ENCODE peak calls at places on chromosomes 5 and 9, in six cellular contexts. S is endothelial cell of umbilical vein, K is A549, J is H1, P is testis, Q is upper lobe of left lung. N is an unnamed sample.

GRCh38 chr5:38582662-38583061 is 26.2 kb upstream of the LIFR start:
- DNase-seq in S (no peak), J (no peak), P (no peak), K (no peak), Q (no peak), N (no peak)

GRCh38 chr5:151005975-151006576 is 14.3 kb upstream of the GPX3 start:
- DNase-seq in J (no peak), P (peak), K (no peak), Q (no peak), S (peak), N (no peak)

GRCh38 chr5:77952811-77953210 is 176.7 kb upstream of the TBCA start:
- DNase-seq in P (no peak), K (no peak), Q (no peak), S (peak), J (no peak), N (no peak)

GRCh38 chr5:159309689-159310433 is 20.4 kb downstream of the IL12B start:
- DNase-seq in S (no peak), J (peak), K (no peak), Q (no peak), P (no peak), N (no peak)

GRCh38 chr9:124695280-124695890 is 75.7 kb downstream of the NR6A1 start:
- DNase-seq in J (no peak), S (no peak), Q (peak), K (peak), P (no peak), N (no peak)

GRCh38 chr5:159324097-159324760 is 6.1 kb downstream of the IL12B start:
- DNase-seq in P (no peak), K (no peak), J (no peak), S (no peak), Q (no peak), N (no peak)

GRCh38 chr5:37658440-37658839 is 181.4 kb downstream of the GDNF start:
- DNase-seq in K (no peak), S (no peak), Q (no peak), P (no peak), J (no peak), N (no peak)

GRCh38 chr5:75509956-75510355 is 1.5 kb downstream of the CERT1 start:
- DNase-seq in S (peak), J (no peak), Q (no peak), P (peak), K (peak), N (peak)

GRCh38 chr5:173055983-173056782 is at the start of gene CREBRF:
- DNase-seq in S (peak), Q (peak), J (peak), P (peak), K (peak), N (peak)

GRCh38 chr5:142826741-142827492 is 56.7 kb downstream of the ARHGAP26 start:
- DNase-seq in S (peak), Q (no peak), P (no peak), J (no peak), K (peak), N (no peak)

GRCh38 chr9:90858505-90858904 is 56.9 kb downstream of the SYK start:
- DNase-seq in Q (no peak), P (no peak), S (no peak), J (no peak), K (no peak), N (no peak)

GRCh38 chr9:136605966-136606365 is 56.8 kb upstream of the EGFL7 start:
- DNase-seq in K (no peak), J (no peak), Q (peak), S (no peak), P (no peak), N (no peak)

GRCh38 chr9:136345281-136346156 is 18.0 kb downstream of the DNLZ start:
- DNase-seq in Q (peak), J (peak), P (peak), S (peak), K (peak), N (no peak)

GRCh38 chr5:165334186-165334585 is 1828.8 kb downstream of the MAT2B start:
- DNase-seq in S (no peak), P (no peak), J (no peak), K (no peak), Q (no peak), N (no peak)

GRCh38 chr5:76737846-76738245 is 21.9 kb downstream of the F2R start:
- DNase-seq in P (no peak), Q (no peak), S (no peak), K (no peak), J (no peak), N (no peak)

GRCh38 chr5:150632305-150633160 is 7.9 kb upstream of the SYNPO start:
- DNase-seq in Q (no peak), J (no peak), K (peak), S (peak), P (no peak), N (no peak)

GRCh38 chr5:140018920-140019644 is 24.0 kb downstream of the NRG2 start:
- DNase-seq in S (no peak), J (no peak), Q (no peak), K (no peak), P (no peak), N (no peak)

DNA sequence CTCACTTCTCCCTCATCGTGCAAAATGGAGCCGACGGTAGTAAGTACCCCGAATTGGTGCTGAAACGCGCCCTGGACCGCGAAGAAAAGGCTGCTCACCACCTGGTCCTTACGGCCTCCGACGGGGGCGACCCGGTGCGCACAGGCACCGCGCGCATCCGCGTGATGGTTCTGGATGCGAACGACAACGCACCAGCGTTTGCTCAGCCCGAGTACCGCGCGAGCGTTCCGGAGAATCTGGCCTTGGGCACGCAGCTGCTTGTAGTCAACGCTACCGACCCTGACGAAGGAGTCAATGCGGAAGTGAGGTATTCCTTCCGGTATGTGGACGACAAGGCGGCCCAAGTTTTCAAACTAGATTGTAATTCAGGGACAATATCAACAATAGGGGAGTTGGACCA is 979 bp downstream of the PCDHGA12 start:
- DNase-seq in S (peak), J (no peak), K (no peak), P (no peak), Q (peak), N (no peak)
- TF ChIP-seq POLR2A in S (no peak), J (no peak), K (no peak), P (no peak), Q (no peak), N (no peak)

GRCh38 chr9:134325813-134326753 is at the start of gene RXRA:
- DNase-seq in S (peak), Q (peak), K (peak), P (peak), J (peak), N (peak)
- TF ChIP-seq POLR2A in S (peak), Q (peak), K (peak), P (no peak), J (peak), N (peak)

GRCh38 chr5:178247481-178248456 is 15.2 kb upstream of the PHYKPL start:
- DNase-seq in J (no peak), S (no peak), Q (no peak), P (no peak), K (no peak), N (no peak)

GRCh38 chr5:178250263-178250662 is 17.7 kb upstream of the PHYKPL start:
- DNase-seq in P (no peak), K (no peak), J (no peak), Q (no peak), S (no peak), N (no peak)

GRCh38 chr5:178246736-178247135 is 14.1 kb upstream of the PHYKPL start:
- DNase-seq in Q (no peak), J (no peak), K (no peak), S (no peak), P (no peak), N (no peak)

GRCh38 chr5:178249191-178249989 is 16.8 kb upstream of the PHYKPL start:
- DNase-seq in K (no peak), Q (no peak), J (no peak), P (no peak), S (no peak), N (no peak)

GRCh38 chr5:178248750-178249149 is 16.1 kb upstream of the PHYKPL start:
- DNase-seq in J (no peak), Q (no peak), S (no peak), K (no peak), P (no peak), N (no peak)
- TF ChIP-seq POLR2A in J (no peak), Q (no peak), S (no peak), K (no peak), P (no peak), N (no peak)

DNA sequence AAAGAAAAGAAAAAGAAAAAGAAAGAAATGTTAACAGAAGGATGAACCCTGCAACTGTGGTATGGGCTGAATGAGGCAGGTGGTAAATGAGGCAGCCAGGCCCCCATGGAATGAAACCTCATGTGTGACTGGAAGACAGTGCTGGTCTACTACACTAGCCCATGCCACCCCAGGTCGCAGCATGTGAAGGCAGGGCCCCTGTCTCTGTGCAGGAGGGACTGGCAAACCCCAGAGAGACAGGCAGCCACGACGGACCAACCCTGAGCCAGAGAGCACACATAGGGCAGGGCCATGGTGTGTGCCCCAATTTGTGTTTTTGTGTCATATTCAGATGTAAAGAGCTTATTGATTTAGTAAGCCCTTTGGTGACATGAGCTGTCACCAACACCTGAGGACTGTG is 198.5 kb downstream of the FBN2 start:
- DNase-seq in Q (peak), J (no peak), K (no peak), S (no peak), P (no peak), N (no peak)
- TF ChIP-seq POLR2A in Q (no peak), J (no peak), K (no peak), S (no peak), P (no peak), N (no peak)

DNA sequence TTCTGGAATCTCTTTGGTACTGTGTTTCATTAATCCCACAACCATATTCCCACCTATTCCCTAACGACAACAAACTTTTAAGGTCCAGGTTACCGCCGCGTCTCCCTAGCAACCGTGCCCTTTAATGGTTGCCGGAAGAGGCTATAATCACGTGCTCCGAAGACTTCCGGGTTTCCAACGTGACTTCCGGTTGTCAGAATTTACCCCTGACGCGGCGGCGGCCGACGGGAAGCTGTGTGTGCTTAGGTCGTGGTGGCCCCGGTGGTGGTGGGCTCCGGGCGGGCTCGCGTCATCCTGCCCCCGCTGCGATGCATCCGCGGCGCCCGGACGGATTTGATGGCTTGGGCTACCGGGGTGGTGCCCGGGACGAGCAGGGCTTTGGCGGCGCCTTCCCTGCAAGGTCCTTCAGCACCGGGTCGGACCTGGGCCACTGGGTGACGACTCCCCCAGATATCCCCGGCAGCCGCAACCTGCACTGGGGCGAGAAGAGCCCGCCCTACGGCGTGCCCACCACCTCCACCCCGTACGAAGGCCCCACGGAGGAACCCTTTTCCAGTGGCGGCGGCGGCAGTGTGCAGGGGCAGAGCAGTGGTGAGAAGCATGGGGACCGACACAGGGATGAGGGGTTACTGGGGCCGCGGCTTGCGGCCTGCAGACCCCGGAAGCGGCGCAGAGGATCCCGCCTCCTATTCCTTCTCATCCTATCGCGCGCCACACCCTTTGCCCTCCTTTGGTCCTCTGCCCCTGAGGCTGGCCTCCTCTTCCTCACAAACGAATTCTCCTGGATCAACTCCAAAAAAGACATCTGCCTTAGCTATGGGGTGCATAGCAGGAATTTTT is at the start of gene SLC25A46:
- DNase-seq in J (peak), Q (peak), K (peak), P (peak), S (peak), N (peak)
- TF ChIP-seq POLR2A in J (no peak), Q (peak), K (peak), P (no peak), S (peak), N (peak)

GRCh38 chr5:122140900-122141299 is 11.6 kb downstream of the ZNF474 start:
- DNase-seq in S (no peak), P (no peak), J (no peak), K (no peak), Q (no peak), N (no peak)

GRCh38 chr5:122145906-122146305 is 16.6 kb downstream of the ZNF474 start:
- DNase-seq in S (no peak), Q (no peak), P (no peak), K (no peak), J (no peak), N (no peak)

GRCh38 chr5:122141751-122142150 is 12.4 kb downstream of the ZNF474 start:
- DNase-seq in S (no peak), J (no peak), P (no peak), Q (no peak), K (no peak), N (no peak)

GRCh38 chr5:122144236-122144635 is 14.9 kb downstream of the ZNF474 start:
- DNase-seq in P (no peak), S (no peak), K (no peak), J (no peak), Q (no peak), N (no peak)

DNA sequence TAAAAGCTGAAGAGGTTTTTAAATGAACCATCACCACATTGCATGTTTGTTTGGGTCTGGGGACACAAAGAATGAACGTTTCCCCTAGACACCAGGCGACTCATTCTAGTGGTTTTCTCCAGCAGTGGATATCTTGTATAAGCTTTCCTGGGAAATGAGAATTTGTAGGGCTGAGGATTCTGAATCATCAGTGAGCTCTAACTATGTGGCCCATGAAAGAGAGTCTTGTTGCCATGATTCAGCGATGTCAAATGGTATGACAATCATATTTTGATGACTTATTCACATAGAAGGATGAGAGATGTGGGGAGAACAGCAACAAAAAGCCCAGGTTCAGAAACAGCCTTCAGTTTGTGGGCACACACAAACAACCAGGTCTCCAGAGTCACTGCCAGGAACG is 13.1 kb downstream of the ZNF474 start:
- DNase-seq in P (no peak), J (no peak), S (no peak), Q (no peak), K (peak), N (no peak)
- TF ChIP-seq POLR2A in P (no peak), J (no peak), S (no peak), Q (no peak), K (no peak), N (no peak)

DNA sequence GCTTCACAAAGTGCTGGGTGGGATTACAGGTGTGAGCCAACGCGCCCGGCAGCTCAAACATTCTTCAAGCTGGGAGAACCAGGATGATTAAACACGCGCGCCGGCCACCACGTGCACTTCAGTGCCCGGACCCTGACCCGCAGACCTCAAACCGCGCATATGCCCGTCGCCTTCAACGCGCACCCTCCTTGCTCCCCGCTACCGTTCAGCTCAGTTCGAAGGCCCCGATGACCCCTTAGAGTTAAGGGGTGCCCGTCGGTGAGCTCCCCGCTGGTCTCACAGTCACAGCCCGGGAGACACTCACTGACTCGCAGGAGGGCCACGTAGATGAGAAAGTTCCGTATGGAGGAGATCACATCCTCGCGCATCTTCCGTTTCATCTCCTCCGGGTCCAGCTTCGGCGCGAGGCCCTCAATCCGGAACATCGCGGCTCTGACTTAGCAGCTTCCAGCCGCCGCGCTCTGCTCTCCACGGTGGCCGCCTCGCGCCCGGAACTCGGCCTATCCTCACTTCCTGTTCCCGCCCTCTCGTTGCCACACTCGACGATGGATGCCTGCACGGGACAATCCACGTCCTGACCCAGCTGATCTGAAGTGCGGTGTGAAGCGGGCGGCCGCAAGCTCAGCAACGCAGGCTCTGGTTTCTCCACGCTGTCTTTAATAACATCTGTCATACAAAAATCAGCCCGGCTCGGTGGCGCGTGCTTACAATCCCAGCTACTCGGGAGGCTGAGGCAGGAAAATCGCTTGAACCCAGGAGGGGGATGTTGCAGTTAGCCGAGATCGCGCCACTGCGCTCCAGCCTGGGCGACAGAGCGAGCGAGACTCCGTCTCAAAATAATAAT is at the start of gene TOMM5:
- DNase-seq in Q (peak), K (peak), P (peak), J (peak), S (peak), N (peak)
- TF ChIP-seq POLR2A in Q (peak), K (peak), P (peak), J (peak), S (peak), N (peak)

GRCh38 chr5:52767217-52767743 is 20.4 kb upstream of the ITGA1 start:
- DNase-seq in Q (no peak), P (no peak), J (no peak), K (no peak), S (no peak), N (no peak)

GRCh38 chr5:52767766-52768480 is 19.8 kb upstream of the ITGA1 start:
- DNase-seq in Q (no peak), P (no peak), K (no peak), J (no peak), S (no peak), N (no peak)

GRCh38 chr5:52770287-52770939 is 17.3 kb upstream of the ITGA1 start:
- DNase-seq in J (no peak), P (no peak), K (no peak), S (no peak), Q (no peak), N (no peak)

GRCh38 chr5:52771343-52772039 is 16.2 kb upstream of the ITGA1 start:
- DNase-seq in P (no peak), K (no peak), Q (no peak), S (no peak), J (no peak), N (no peak)

GRCh38 chr5:52769061-52769460 is 18.7 kb upstream of the ITGA1 start:
- DNase-seq in P (no peak), K (no peak), Q (no peak), S (no peak), J (no peak), N (no peak)
- TF ChIP-seq POLR2A in P (no peak), K (no peak), Q (no peak), S (no peak), J (no peak), N (no peak)

N was measured in erythroblast.